ENCODE peak calls at places on chromosomes 13 and 19, in ten cellular contexts. K is stomach; B is lung microvascular endothelial cell; R is colonic mucosa; O is glutamatergic neuron; W is stimulated activated CD4-positive, alpha-beta T cell treated with anti-CD3 and anti-CD28 coated beads, Interleukin-4, amount 100 ng/mL, for 1 hour; F is kidney glomerular epithelial cell; Y is IMR-90; Q is pancreas; E is NCI-H187. D is an unnamed sample.

GRCh38 chr13:30846311-30846710 is 59.8 kb upstream of the MEDAG start:
- DNase-seq in F (peak), K (no peak), O (no peak), R (no peak), Q (no peak), Y (peak), B (peak), W (no peak), E (no peak), D (peak)

GRCh38 chr13:20422362-20422761 is 103.3 kb downstream of the CRYL1 start:
- DNase-seq in F (no peak), R (no peak), E (no peak), B (no peak), Y (no peak), W (no peak), Q (no peak), K (no peak), O (no peak), D (no peak)

GRCh38 chr13:40812102-40812501 is 22.7 kb downstream of the SLC25A15 start:
- DNase-seq in R (no peak), F (no peak), Q (no peak), E (no peak), K (no peak), O (no peak), Y (no peak), B (no peak), W (no peak), D (no peak)

GRCh38 chr13:56773148-56773547 is 367.6 kb upstream of the PRR20A start:
- DNase-seq in F (no peak), B (no peak), Q (no peak), R (no peak), Y (no peak), O (no peak), W (no peak), E (no peak), K (no peak), D (no peak)

GRCh38 chr19:55489711-55490477 is 1.7 kb downstream of the SSC5D start:
- DNase-seq in E (no peak), R (no peak), O (no peak), F (no peak), K (no peak), B (no peak), Y (no peak), Q (no peak), W (no peak), D (no peak)

GRCh38 chr13:30466358-30466714 is 600 bp upstream of the HMGB1 start:
- DNase-seq in O (no peak), E (no peak), R (no peak), K (no peak), Q (no peak), F (peak), Y (peak), B (no peak), W (no peak), D (peak)

GRCh38 chr19:11735375-11735774 is 3.4 kb downstream of the ZNF823 start:
- DNase-seq in B (no peak), Y (no peak), F (no peak), Q (no peak), E (no peak), K (no peak), O (no peak), W (no peak), R (peak), D (no peak)

GRCh38 chr19:13712767-13713201 is 51.5 kb upstream of the MRI1 start:
- DNase-seq in R (no peak), F (no peak), W (no peak), O (no peak), Y (no peak), B (no peak), K (no peak), E (no peak), Q (no peak), D (no peak)

GRCh38 chr19:48881741-48882657 is 9.8 kb downstream of the PPP1R15A start:
- DNase-seq in Q (no peak), R (no peak), W (no peak), K (no peak), Y (no peak), F (no peak), B (no peak), E (no peak), O (no peak), D (no peak)

GRCh38 chr13:71285700-71286099 is 581.3 kb downstream of the DACH1 start:
- DNase-seq in K (no peak), B (no peak), Y (no peak), O (no peak), Q (no peak), W (no peak), F (no peak), R (no peak), E (no peak), D (no peak)

GRCh38 chr13:48679941-48680630 is 26.4 kb downstream of the CYSLTR2 start:
- DNase-seq in B (no peak), F (no peak), Y (no peak), Q (no peak), O (no peak), K (no peak), E (no peak), R (no peak), W (no peak), D (no peak)

GRCh38 chr19:53664760-53665159 is 33.0 kb downstream of the DPRX start:
- DNase-seq in O (no peak), E (no peak), W (no peak), R (no peak), B (no peak), K (no peak), Y (no peak), F (no peak), Q (no peak), D (no peak)

GRCh38 chr13:26497991-26498423 is 59.5 kb upstream of the WASF3 start:
- DNase-seq in E (no peak), O (no peak), R (no peak), K (no peak), B (peak), Q (no peak), W (no peak), F (peak), Y (peak), D (peak)

GRCh38 chr13:97367016-97367415 is 67.0 kb upstream of the RAP2A start:
- DNase-seq in W (no peak), K (no peak), Y (peak), O (no peak), F (no peak), E (no peak), B (no peak), Q (no peak), R (no peak), D (peak)

GRCh38 chr13:98517576-98518310 is 59.2 kb downstream of the STK24 start:
- DNase-seq in R (no peak), Y (no peak), Q (no peak), B (no peak), E (no peak), O (no peak), K (no peak), F (no peak), W (peak), D (no peak)

GRCh38 chr19:45615795-45616708 is 14.0 kb upstream of the GPR4 start:
- DNase-seq in O (peak), B (peak), R (peak), E (peak), Q (peak), W (peak), Y (peak), F (peak), K (peak), D (peak)

GRCh38 chr19:6020166-6020967 is 42.4 kb upstream of the RANBP3 start:
- DNase-seq in Y (no peak), Q (peak), W (no peak), K (peak), R (no peak), E (no peak), O (no peak), B (no peak), F (no peak), D (no peak)

D was measured in EL.